ENCODE peak calls at places on chromosome 5, in five cellular contexts. A, N, K, H and G are unnamed samples.

GRCh38 chr5:73440262-73440661 is 8.3 kb downstream of the FOXD1 start:
- DNase-seq in A (no peak), N (no peak), K (no peak), H (no peak), G (no peak)

GRCh38 chr5:607541-608285 is 4.4 kb upstream of the CEP72 start:
- DNase-seq in A (peak), N (no peak), K (no peak), H (peak), G (no peak)

GRCh38 chr5:175288048-175288621 is 155.8 kb downstream of the DRD1 start:
- DNase-seq in A (no peak), N (no peak), K (peak), H (peak), G (no peak)

GRCh38 chr5:6466975-6467567 is 18.4 kb downstream of the UBE2QL1 start:
- DNase-seq in A (no peak), N (no peak), K (no peak), H (no peak), G (no peak)

GRCh38 chr5:77145666-77146065 is 58.6 kb upstream of the ZBED3 start:
- DNase-seq in A (no peak), N (no peak), K (no peak), H (no peak), G (peak)

GRCh38 chr5:152335461-152335860 is 69.6 kb downstream of the NMUR2 start:
- DNase-seq in A (no peak), N (no peak), K (no peak), H (no peak), G (no peak)

GRCh38 chr5:160655717-160656116 is 196.3 kb downstream of the ATP10B start:
- DNase-seq in A (no peak), N (no peak), K (no peak), H (no peak), G (no peak)

GRCh38 chr5:89900346-89900745 is 509.2 kb downstream of the CETN3 start:
- DNase-seq in A (no peak), N (no peak), K (no peak), H (no peak), G (no peak)

GRCh38 chr5:58491216-58491892 is at the start of gene GAPT:
- DNase-seq in A (no peak), N (no peak), K (no peak), H (no peak), G (no peak)

GRCh38 chr5:125695994-125696679 is 727.1 kb upstream of the GRAMD2B start:
- DNase-seq in A (no peak), N (no peak), K (no peak), H (no peak), G (no peak)

GRCh38 chr5:16855475-16855874 is 80.6 kb downstream of the MYO10 start:
- DNase-seq in A (no peak), N (no peak), K (no peak), H (no peak), G (no peak)

GRCh38 chr5:145829708-145830361 is 5.3 kb downstream of the PRELID2 start:
- DNase-seq in A (no peak), N (no peak), K (no peak), H (peak), G (no peak)

GRCh38 chr5:45376463-45376862 is 319.7 kb downstream of the HCN1 start:
- DNase-seq in A (no peak), N (no peak), K (no peak), H (no peak), G (no peak)

GRCh38 chr5:168342151-168342825 is 50.8 kb downstream of the WWC1 start:
- DNase-seq in A (peak), N (no peak), K (no peak), H (no peak), G (no peak)